ENCODE peak calls at places on chromosomes 4 and X, in nine cellular contexts. N, K, Y, T, M, D, B, U and F are unnamed samples.

GRCh38 chr4:128820631-128821119 is 11.2 kb downstream of the JADE1 start:
- DNase-seq in T (no peak), N (no peak), U (no peak), K (no peak), Y (no peak), M (no peak), D (no peak), B (no peak), F (no peak)

GRCh38 chr4:65665951-65666523 is 4.3 kb downstream of the EPHA5 start:
- DNase-seq in K (no peak), U (no peak), B (no peak), T (no peak), M (no peak), Y (no peak), N (no peak), D (peak), F (no peak)

GRCh38 chrX:14936561-14936960 is 63.3 kb downstream of the MOSPD2 start:
- DNase-seq in N (peak), M (peak), B (no peak), T (no peak), D (peak), Y (no peak), K (no peak), U (no peak), F (no peak)

GRCh38 chrX:72054776-72055495 is 76.8 kb downstream of the RTL5 start:
- DNase-seq in B (no peak), M (no peak), K (no peak), N (no peak), T (no peak), Y (no peak), D (no peak), U (peak), F (no peak)

GRCh38 chr4:41375561-41375960 is 118.8 kb downstream of the UCHL1 start:
- DNase-seq in U (no peak), N (no peak), B (no peak), Y (no peak), M (no peak), D (no peak), K (no peak), T (no peak), F (no peak)

GRCh38 chr4:139682309-139683210 is 16.9 kb downstream of the MGST2 start:
- DNase-seq in K (no peak), Y (no peak), B (no peak), T (no peak), U (no peak), D (no peak), M (no peak), N (no peak), F (no peak)

GRCh38 chr4:83831588-83831987 is 295.7 kb downstream of the GPAT3 start:
- DNase-seq in M (no peak), B (no peak), U (no peak), K (no peak), T (no peak), N (no peak), Y (no peak), D (no peak), F (no peak)

GRCh38 chr4:21512351-21512750 is 436.2 kb downstream of the KCNIP4 start:
- DNase-seq in D (peak), N (peak), K (no peak), M (peak), U (no peak), T (no peak), Y (peak), B (no peak), F (no peak)

GRCh38 chr4:10285028-10285427 is 168.4 kb upstream of the WDR1 start:
- DNase-seq in T (no peak), K (no peak), D (no peak), N (no peak), B (no peak), U (no peak), Y (no peak), M (no peak), F (no peak)

GRCh38 chrX:44898411-44899221 is 25.6 kb downstream of the KDM6A start:
- DNase-seq in U (no peak), N (no peak), B (no peak), K (no peak), Y (no peak), M (no peak), T (no peak), D (no peak), F (no peak)

GRCh38 chrX:5458300-5458699 is 770.4 kb downstream of the NLGN4X start:
- DNase-seq in K (no peak), B (no peak), U (no peak), T (no peak), N (no peak), M (no peak), Y (peak), D (no peak), F (no peak)